ENCODE peak calls at places on chromosomes 2 and 18, in four cellular contexts. G, T, U and J are unnamed samples.

GRCh38 chr2:201204655-201205515 is 21.9 kb downstream of the CASP10 start:
- DNase-seq in G (peak; percentile 35), T (no peak), U (no peak), J (no peak)

GRCh38 chr18:48662021-48662661 is 123.3 kb downstream of the CTIF start:
- DNase-seq in G (no peak), T (peak; percentile 76), U (no peak), J (peak; percentile 62)

GRCh38 chr2:232320038-232320790 is 58.3 kb upstream of the ALPP start:
- DNase-seq in G (no peak), T (no peak), U (peak; percentile 11), J (peak; percentile 21)

GRCh38 chr2:53129851-53130250 is 637.8 kb upstream of the CHAC2 start:
- DNase-seq in G (no peak), T (peak; percentile 95), U (no peak), J (peak; percentile 79)

GRCh38 chr18:74766233-74766632 is 168.6 kb downstream of the ZNF407 start:
- DNase-seq in G (no peak), T (no peak), U (no peak), J (no peak)

GRCh38 chr2:121699421-121700328 is 37.0 kb downstream of the NIFK start:
- DNase-seq in G (peak; percentile 84), T (peak; percentile 82), U (peak; percentile 84), J (peak; percentile 70)

GRCh38 chr18:13371689-13372404 is 153.3 kb downstream of the LDLRAD4 start:
- DNase-seq in G (no peak), T (no peak), U (no peak), J (no peak)

GRCh38 chr2:11822746-11823411 is 76.4 kb downstream of the LPIN1 start:
- DNase-seq in G (no peak), T (no peak), U (peak; percentile 74), J (no peak)

GRCh38 chr2:5549061-5549601 is 143.1 kb upstream of the SOX11 start:
- DNase-seq in G (no peak), T (peak; percentile 92), U (no peak), J (peak; percentile 85)

GRCh38 chr2:237878321-237879057 is 19.1 kb downstream of the RAMP1 start:
- DNase-seq in G (no peak), T (no peak), U (peak; percentile 42), J (no peak)

GRCh38 chr2:82198809-82199492 is 1894.4 kb upstream of the LRRTM1 start:
- DNase-seq in G (no peak), T (no peak), U (no peak), J (no peak)

GRCh38 chr18:24492445-24492844 is 32.0 kb downstream of the HRH4 start:
- DNase-seq in G (peak; percentile 77), T (no peak), U (no peak), J (no peak)

GRCh38 chr2:62375051-62375450 is 130.9 kb downstream of the TMEM17 start:
- DNase-seq in G (no peak), T (no peak), U (no peak), J (no peak)

GRCh38 chr2:218993345-218994315 is at the start of gene CRYBA2:
- DNase-seq in G (no peak), T (peak; percentile 20), U (peak; percentile 50), J (no peak)

GRCh38 chr2:24515841-24516240 is 24.8 kb downstream of the NCOA1 start:
- DNase-seq in G (no peak), T (no peak), U (no peak), J (no peak)

GRCh38 chr2:106580241-106580640 is 93.1 kb downstream of the CD8B2 start:
- DNase-seq in G (no peak), T (no peak), U (no peak), J (no peak)

GRCh38 chr2:152222975-152223638 is 47.5 kb upstream of the STAM2 start:
- DNase-seq in G (peak; percentile 25), T (peak; percentile 92), U (peak; percentile 51), J (peak; percentile 94)

GRCh38 chr2:157830696-157831570 is 45.2 kb downstream of the ACVR1 start:
- DNase-seq in G (no peak), T (peak; percentile 96), U (no peak), J (peak; percentile 89)

GRCh38 chr2:84938194-84938879 is 32.6 kb upstream of the KCMF1 start:
- DNase-seq in G (peak; percentile 87), T (peak; percentile 65), U (no peak), J (no peak)

GRCh38 chr2:125456851-125457250 is 1199.1 kb upstream of the GYPC start:
- DNase-seq in G (no peak), T (no peak), U (no peak), J (no peak)

GRCh38 chr2:6181525-6182270 is 489.5 kb downstream of the SOX11 start:
- DNase-seq in G (peak; percentile 34), T (peak; percentile 86), U (no peak), J (peak; percentile 91)

GRCh38 chr18:3624818-3625716 is 175.1 kb downstream of the TGIF1 start:
- DNase-seq in G (peak; percentile 11), T (peak; percentile 99), U (no peak), J (peak; percentile 96)

DNA sequence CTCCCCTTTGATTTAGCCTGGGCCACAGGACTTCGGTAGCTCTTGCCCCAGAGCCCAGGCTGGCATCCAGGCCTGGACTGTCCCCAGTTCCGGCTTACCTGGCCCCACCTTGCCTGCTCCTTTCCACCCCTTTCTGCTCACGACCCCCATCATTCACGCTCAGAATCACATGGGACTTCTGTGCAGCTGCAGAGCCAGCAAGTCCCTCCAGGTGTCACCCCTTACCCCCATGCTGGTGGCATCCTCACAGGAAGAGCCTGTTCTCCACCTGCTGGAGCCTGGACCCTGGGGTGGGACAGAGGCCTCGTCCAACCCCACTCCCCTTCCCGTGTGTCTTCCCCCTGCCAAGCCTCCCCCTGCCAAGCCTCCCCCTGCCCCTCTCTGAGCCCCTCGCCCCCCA is 7.9 kb upstream of the KCNIP3 start:
- DNase-seq in G (no peak), T (no peak), U (no peak), J (no peak)
- H3K4me3 ChIP-seq in G (no peak overlapping the region), T (no peak overlapping the region), U (no peak overlapping the region), J (no peak overlapping the region)

DNA sequence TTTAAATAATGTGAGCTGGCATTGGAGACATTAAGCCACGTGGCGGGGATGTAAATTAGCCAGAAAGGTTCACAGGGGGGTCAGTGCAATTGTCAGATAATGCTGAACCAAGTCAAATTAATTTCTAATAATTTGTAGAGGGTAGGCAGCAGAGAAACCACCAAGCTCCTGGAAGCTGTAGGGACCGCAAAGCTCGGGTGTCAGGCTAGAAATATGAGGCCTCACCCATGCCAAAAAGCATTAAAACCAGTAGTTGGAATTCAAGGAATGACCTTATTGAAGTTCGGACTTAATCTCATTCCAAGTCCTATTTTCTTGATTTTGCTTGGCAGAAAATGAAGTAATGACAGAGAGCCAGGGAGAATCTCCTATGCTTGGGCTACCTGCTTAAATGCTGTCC is 519.8 kb downstream of the SLC4A3 start:
- DNase-seq in G (no peak), T (peak; percentile 92), U (no peak), J (peak; percentile 64)
- TF ChIP-seq CTCF in G (no peak), T (no peak), U (no peak), J (no peak)

GRCh38 chr2:44943693-44944101 is 2.2 kb downstream of the SIX3 start:
- DNase-seq in G (no peak), T (no peak), U (no peak), J (no peak)

GRCh38 chr2:44941551-44942234 is at the start of gene SIX3:
- DNase-seq in G (peak; percentile 81), T (peak; percentile 84), U (no peak), J (no peak)

GRCh38 chr2:44943031-44943692 is 1.7 kb downstream of the SIX3 start:
- DNase-seq in G (no peak), T (no peak), U (no peak), J (no peak)

GRCh38 chr2:44940612-44941464 is 664 bp upstream of the SIX3 start:
- DNase-seq in G (no peak), T (no peak), U (peak; percentile 40), J (no peak)

DNA sequence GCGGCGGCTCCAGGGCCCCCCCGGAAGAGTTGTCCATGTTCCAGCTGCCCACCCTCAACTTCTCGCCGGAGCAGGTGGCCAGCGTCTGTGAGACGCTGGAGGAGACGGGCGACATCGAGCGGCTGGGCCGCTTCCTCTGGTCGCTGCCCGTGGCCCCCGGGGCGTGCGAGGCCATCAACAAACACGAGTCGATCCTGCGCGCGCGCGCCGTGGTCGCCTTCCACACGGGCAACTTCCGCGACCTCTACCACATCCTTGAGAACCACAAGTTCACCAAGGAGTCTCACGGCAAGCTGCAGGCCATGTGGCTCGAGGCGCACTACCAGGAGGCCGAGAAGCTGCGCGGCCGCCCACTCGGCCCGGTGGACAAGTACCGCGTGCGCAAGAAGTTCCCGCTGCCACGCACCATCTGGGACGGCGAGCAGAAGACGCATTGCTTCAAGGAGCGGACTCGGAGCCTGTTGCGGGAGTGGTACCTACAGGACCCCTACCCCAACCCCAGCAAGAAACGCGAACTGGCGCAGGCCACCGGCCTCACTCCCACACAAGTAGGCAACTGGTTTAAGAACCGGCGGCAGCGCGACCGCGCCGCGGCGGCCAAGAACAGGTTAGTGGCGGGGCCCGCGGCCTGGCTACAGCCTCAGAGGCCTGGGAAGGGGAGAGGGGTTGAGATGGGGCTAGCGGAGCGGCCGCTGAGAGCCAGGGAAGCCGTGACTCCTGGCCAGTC is 965 bp downstream of the SIX3 start:
- DNase-seq in G (no peak), T (no peak), U (no peak), J (no peak)
- H3K4me3 ChIP-seq in G (no peak overlapping the region), T (no peak overlapping the region), U (peak overlapping the region; percentile 61), J (no peak overlapping the region)

DNA sequence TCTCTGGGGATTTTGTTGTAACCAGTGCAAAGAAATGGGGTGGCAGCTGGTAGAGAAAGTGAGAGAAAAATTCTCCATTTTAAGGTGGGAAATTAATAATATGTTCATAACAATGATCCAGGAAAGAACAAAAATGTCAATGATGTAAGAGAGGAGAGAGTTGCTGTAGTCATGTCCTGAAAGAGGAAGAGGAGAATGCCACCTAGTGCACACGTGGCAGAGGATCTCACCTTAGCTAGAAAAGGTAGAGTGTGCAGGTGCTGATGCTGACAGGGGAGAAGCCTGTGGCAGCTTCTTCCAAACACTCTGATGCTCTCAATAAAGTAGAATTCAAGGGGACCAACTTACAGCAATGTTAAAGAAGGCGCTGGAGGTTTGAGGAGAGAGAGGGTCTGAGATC is 282.9 kb upstream of the PKDCC start:
- DNase-seq in G (no peak), T (no peak), U (no peak), J (no peak)
- TF ChIP-seq CTCF in G (no peak), T (no peak), U (no peak), J (no peak)

GRCh38 chr2:234406085-234406484 is 90.8 kb downstream of the ARL4C start:
- DNase-seq in G (no peak), T (no peak), U (no peak), J (no peak)
- H3K4me3 ChIP-seq in G (no peak overlapping the region), T (no peak overlapping the region), U (no peak overlapping the region), J (no peak overlapping the region)